ENCODE peak calls at places on chromosomes 7 and 10, in seven cellular contexts. One of them, this sample, is unnamed.

GRCh38 chr10:107618461-107619093 is 454.1 kb upstream of the SORCS1 start:
- DNase-seq in endothelial cell of umbilical vein: no peak
- DNase-seq in aorta: no peak
- DNase-seq in transverse colon: no peak
- DNase-seq in pancreas: no peak
- DNase-seq in cardiac muscle cell: no peak
- DNase-seq in uterus: no peak
- DNase-seq in this sample: no peak

GRCh38 chr7:151851160-151851751 is 25.7 kb downstream of the PRKAG2 start:
- DNase-seq in uterus: no peak
- DNase-seq in aorta: peak; percentile 73
- DNase-seq in transverse colon: no peak
- DNase-seq in cardiac muscle cell: no peak
- DNase-seq in endothelial cell of umbilical vein: no peak
- DNase-seq in pancreas: peak; percentile 48
- DNase-seq in this sample: no peak

GRCh38 chr10:77631241-77631640 is 6.4 kb downstream of the KCNMA1 start:
- DNase-seq in cardiac muscle cell: no peak
- DNase-seq in endothelial cell of umbilical vein: no peak
- DNase-seq in transverse colon: no peak
- DNase-seq in uterus: no peak
- DNase-seq in pancreas: no peak
- DNase-seq in aorta: peak; percentile 77
- DNase-seq in this sample: no peak

GRCh38 chr10:102597131-102597891 is 47.0 kb upstream of the TRIM8 start:
- DNase-seq in transverse colon: no peak
- DNase-seq in endothelial cell of umbilical vein: peak; percentile 53
- DNase-seq in aorta: no peak
- DNase-seq in pancreas: no peak
- DNase-seq in uterus: no peak
- DNase-seq in cardiac muscle cell: no peak
- DNase-seq in this sample: no peak

GRCh38 chr7:127365164-127365956 is 27.1 kb downstream of the ZNF800 start:
- DNase-seq in aorta: no peak
- DNase-seq in cardiac muscle cell: no peak
- DNase-seq in endothelial cell of umbilical vein: no peak
- DNase-seq in transverse colon: no peak
- DNase-seq in uterus: no peak
- DNase-seq in pancreas: no peak
- DNase-seq in this sample: no peak

GRCh38 chr10:29470355-29470705 is 164.4 kb downstream of the SVIL start:
- DNase-seq in uterus: no peak
- DNase-seq in pancreas: peak; percentile 70
- DNase-seq in aorta: no peak
- DNase-seq in cardiac muscle cell: no peak
- DNase-seq in transverse colon: no peak
- DNase-seq in endothelial cell of umbilical vein: no peak
- DNase-seq in this sample: no peak

GRCh38 chr7:123939784-123940183 is 14.7 kb downstream of the SPAM1 start:
- DNase-seq in transverse colon: no peak
- DNase-seq in pancreas: no peak
- DNase-seq in aorta: no peak
- DNase-seq in cardiac muscle cell: no peak
- DNase-seq in endothelial cell of umbilical vein: no peak
- DNase-seq in uterus: no peak
- DNase-seq in this sample: no peak

GRCh38 chr10:51397695-51398094 is 301.7 kb downstream of the CSTF2T start:
- DNase-seq in pancreas: no peak
- DNase-seq in aorta: peak; percentile 80
- DNase-seq in endothelial cell of umbilical vein: peak; percentile 96
- DNase-seq in transverse colon: peak; percentile 78
- DNase-seq in uterus: peak; percentile 58
- DNase-seq in cardiac muscle cell: peak; percentile 74
- DNase-seq in this sample: no peak

GRCh38 chr10:77156406-77156879 is 481.2 kb downstream of the KCNMA1 start:
- DNase-seq in cardiac muscle cell: peak; percentile 67
- DNase-seq in transverse colon: peak; percentile 47
- DNase-seq in aorta: no peak
- DNase-seq in pancreas: no peak
- DNase-seq in uterus: peak; percentile 40
- DNase-seq in endothelial cell of umbilical vein: peak; percentile 83
- DNase-seq in this sample: no peak

GRCh38 chr7:151769189-151769821 is 107.6 kb downstream of the PRKAG2 start:
- DNase-seq in cardiac muscle cell: no peak
- DNase-seq in aorta: peak; percentile 53
- DNase-seq in endothelial cell of umbilical vein: no peak
- DNase-seq in uterus: no peak
- DNase-seq in pancreas: no peak
- DNase-seq in transverse colon: no peak
- DNase-seq in this sample: peak; percentile 45

GRCh38 chr7:118803-119376 is 73.5 kb upstream of the FAM20C start:
- DNase-seq in transverse colon: no peak
- DNase-seq in aorta: no peak
- DNase-seq in endothelial cell of umbilical vein: no peak
- DNase-seq in cardiac muscle cell: no peak
- DNase-seq in pancreas: no peak
- DNase-seq in uterus: no peak
- DNase-seq in this sample: no peak

GRCh38 chr7:84100866-84101265 is 93.7 kb downstream of the SEMA3A start:
- DNase-seq in transverse colon: no peak
- DNase-seq in pancreas: no peak
- DNase-seq in aorta: no peak
- DNase-seq in uterus: no peak
- DNase-seq in endothelial cell of umbilical vein: peak; percentile 38
- DNase-seq in cardiac muscle cell: peak; percentile 44
- DNase-seq in this sample: no peak

GRCh38 chr7:143279186-143280098 is 5.3 kb upstream of the TMEM139 start:
- DNase-seq in pancreas: no peak
- DNase-seq in aorta: no peak
- DNase-seq in cardiac muscle cell: peak; percentile 93
- DNase-seq in endothelial cell of umbilical vein: peak; percentile 83
- DNase-seq in transverse colon: no peak
- DNase-seq in uterus: no peak
- DNase-seq in this sample: no peak

GRCh38 chr7:84492565-84493034 is 298.0 kb upstream of the SEMA3A start:
- DNase-seq in transverse colon: no peak
- DNase-seq in cardiac muscle cell: no peak
- DNase-seq in pancreas: no peak
- DNase-seq in aorta: no peak
- DNase-seq in uterus: no peak
- DNase-seq in endothelial cell of umbilical vein: no peak
- DNase-seq in this sample: no peak

GRCh38 chr7:157559596-157560257 is 222.9 kb downstream of the DNAJB6 start:
- DNase-seq in cardiac muscle cell: no peak
- DNase-seq in aorta: peak; percentile 61
- DNase-seq in uterus: no peak
- DNase-seq in transverse colon: no peak
- DNase-seq in endothelial cell of umbilical vein: no peak
- DNase-seq in pancreas: peak; percentile 65
- DNase-seq in this sample: no peak

GRCh38 chr7:151143261-151144015 is 24.1 kb downstream of the GBX1 start:
- DNase-seq in pancreas: no peak
- DNase-seq in transverse colon: peak; percentile 4
- DNase-seq in cardiac muscle cell: peak; percentile 37
- DNase-seq in aorta: peak; percentile 59
- DNase-seq in endothelial cell of umbilical vein: no peak
- DNase-seq in uterus: peak; percentile 14
- DNase-seq in this sample: no peak

GRCh38 chr7:157668884-157669767 is 332.3 kb downstream of the DNAJB6 start:
- DNase-seq in uterus: no peak
- DNase-seq in pancreas: no peak
- DNase-seq in endothelial cell of umbilical vein: no peak
- DNase-seq in aorta: no peak
- DNase-seq in transverse colon: no peak
- DNase-seq in cardiac muscle cell: no peak
- DNase-seq in this sample: no peak

GRCh38 chr10:77793831-77794230 is 132.7 kb downstream of the DLG5 start:
- DNase-seq in aorta: peak; percentile 62
- DNase-seq in transverse colon: no peak
- DNase-seq in cardiac muscle cell: no peak
- DNase-seq in pancreas: no peak
- DNase-seq in uterus: no peak
- DNase-seq in endothelial cell of umbilical vein: no peak
- DNase-seq in this sample: no peak

GRCh38 chr7:129642871-129643515 is 31.5 kb downstream of the NRF1 start:
- DNase-seq in pancreas: no peak
- DNase-seq in uterus: no peak
- DNase-seq in endothelial cell of umbilical vein: no peak
- DNase-seq in aorta: no peak
- DNase-seq in cardiac muscle cell: peak; percentile 8
- DNase-seq in transverse colon: no peak
- DNase-seq in this sample: no peak

GRCh38 chr10:126080879-126081331 is 184.5 kb downstream of the FANK1 start:
- DNase-seq in cardiac muscle cell: peak; percentile 68
- DNase-seq in uterus: no peak
- DNase-seq in pancreas: no peak
- DNase-seq in endothelial cell of umbilical vein: peak; percentile 83
- DNase-seq in aorta: no peak
- DNase-seq in transverse colon: no peak
- DNase-seq in this sample: no peak

GRCh38 chr10:71434760-71435394 is 38.2 kb downstream of the CDH23 start:
- DNase-seq in aorta: peak; percentile 40
- DNase-seq in transverse colon: no peak
- DNase-seq in endothelial cell of umbilical vein: no peak
- DNase-seq in pancreas: no peak
- DNase-seq in cardiac muscle cell: no peak
- DNase-seq in uterus: no peak
- DNase-seq in this sample: no peak

DNA sequence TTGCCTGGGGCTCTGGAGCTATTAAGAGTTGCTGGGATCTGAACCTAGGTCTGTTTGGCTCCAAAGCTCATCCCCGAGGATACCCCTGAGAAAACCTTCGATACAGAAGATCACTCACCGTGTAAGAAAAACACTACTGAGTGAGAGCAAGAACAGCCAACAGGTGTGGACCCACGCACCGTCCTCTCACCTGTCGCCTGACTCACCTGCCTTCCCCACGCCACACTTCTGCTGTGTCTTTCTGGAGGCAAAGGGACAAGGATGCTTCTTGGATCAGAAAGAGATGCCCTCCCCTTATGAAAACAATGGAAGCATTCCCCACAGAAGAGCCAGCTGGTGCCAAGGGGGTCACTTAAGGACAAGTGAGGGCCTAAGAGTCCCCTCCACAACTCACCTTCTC is 46.7 kb downstream of the COL13A1 start:
- DNase-seq in cardiac muscle cell: no peak
- DNase-seq in pancreas: no peak
- DNase-seq in uterus: no peak
- DNase-seq in transverse colon: no peak
- DNase-seq in endothelial cell of umbilical vein: no peak
- DNase-seq in aorta: no peak
- DNase-seq in this sample: no peak
- H3K27me3 ChIP-seq in cardiac muscle cell: no peaks in the 10 kb centered on the region
- H3K27me3 ChIP-seq in pancreas: no peaks in the 10 kb centered on the region
- H3K27me3 ChIP-seq in uterus: no peaks in the 10 kb centered on the region
- H3K27me3 ChIP-seq in transverse colon: no peaks in the 10 kb centered on the region
- H3K27me3 ChIP-seq in endothelial cell of umbilical vein: no peaks in the 10 kb centered on the region
- H3K27me3 ChIP-seq in aorta: no peaks in the 10 kb centered on the region
- H3K27me3 ChIP-seq in this sample: no peaks in the 10 kb centered on the region

DNA sequence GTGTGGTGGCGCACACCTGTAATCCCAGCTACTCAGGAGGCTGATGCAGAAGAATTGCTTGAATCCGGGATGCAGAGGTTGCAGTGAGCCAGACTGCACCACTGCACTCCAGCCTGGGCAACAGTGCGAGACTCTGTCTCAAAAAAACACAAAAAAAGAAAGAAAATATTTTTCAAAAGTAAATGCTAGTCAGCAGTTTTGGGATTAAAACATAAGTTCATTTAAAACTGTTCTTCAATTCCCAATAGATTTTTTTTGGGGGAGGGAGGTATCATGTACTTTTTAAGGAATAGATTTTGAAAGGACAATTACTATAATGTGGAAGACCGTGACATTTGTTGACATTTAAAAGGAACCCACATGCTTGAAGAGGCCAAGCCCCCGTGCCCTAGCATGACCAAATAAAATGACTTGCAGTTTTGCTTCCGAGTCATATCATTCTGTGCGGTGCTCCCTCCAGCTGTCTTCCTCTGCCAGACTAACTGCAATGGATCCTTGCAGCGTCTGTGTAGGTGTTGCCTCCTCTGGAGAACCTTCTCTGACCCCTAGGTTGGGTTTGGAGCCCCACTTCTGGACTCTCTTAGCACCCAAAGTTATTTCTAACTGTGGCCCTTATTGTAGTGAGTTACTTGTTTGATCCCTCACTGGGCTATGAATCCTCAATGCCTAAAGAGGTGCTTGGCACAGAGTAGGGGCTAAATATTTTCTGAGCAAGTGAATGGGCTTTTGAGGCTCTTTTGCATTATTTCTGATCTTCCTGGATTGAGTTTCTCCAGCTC is 17.4 kb upstream of the HPS1 start:
- DNase-seq in aorta: no peak
- DNase-seq in pancreas: no peak
- DNase-seq in uterus: no peak
- DNase-seq in endothelial cell of umbilical vein: no peak
- DNase-seq in transverse colon: no peak
- DNase-seq in cardiac muscle cell: no peak
- DNase-seq in this sample: no peak
- H3K27me3 ChIP-seq in aorta: no peaks in the 10 kb centered on the region
- H3K27me3 ChIP-seq in pancreas: no peaks in the 10 kb centered on the region
- H3K27me3 ChIP-seq in uterus: no peaks in the 10 kb centered on the region
- H3K27me3 ChIP-seq in endothelial cell of umbilical vein: no peaks in the 10 kb centered on the region
- H3K27me3 ChIP-seq in transverse colon: no peaks in the 10 kb centered on the region
- H3K27me3 ChIP-seq in cardiac muscle cell: no peaks in the 10 kb centered on the region
- H3K27me3 ChIP-seq in this sample: no peaks in the 10 kb centered on the region

GRCh38 chr10:111126073-111126472 is 49.2 kb downstream of the ADRA2A start:
- DNase-seq in uterus: no peak
- DNase-seq in cardiac muscle cell: no peak
- DNase-seq in endothelial cell of umbilical vein: no peak
- DNase-seq in aorta: no peak
- DNase-seq in pancreas: no peak
- DNase-seq in transverse colon: no peak
- DNase-seq in this sample: no peak
- H3K27me3 ChIP-seq in uterus: no peaks in the 10 kb centered on the region
- H3K27me3 ChIP-seq in cardiac muscle cell: no peaks in the 10 kb centered on the region
- H3K27me3 ChIP-seq in endothelial cell of umbilical vein: no peaks in the 10 kb centered on the region
- H3K27me3 ChIP-seq in aorta: no peaks in the 10 kb centered on the region
- H3K27me3 ChIP-seq in pancreas: no peaks in the 10 kb centered on the region
- H3K27me3 ChIP-seq in transverse colon: no peaks in the 10 kb centered on the region
- H3K27me3 ChIP-seq in this sample: no peaks in the 10 kb centered on the region

GRCh38 chr10:8045728-8046494 is 8.6 kb upstream of the GATA3 start:
- DNase-seq in aorta: peak; percentile 68
- DNase-seq in transverse colon: no peak
- DNase-seq in cardiac muscle cell: no peak
- DNase-seq in pancreas: no peak
- DNase-seq in endothelial cell of umbilical vein: peak; percentile 52
- DNase-seq in uterus: no peak
- DNase-seq in this sample: no peak

GRCh38 chr10:8042864-8043568 is 11.5 kb upstream of the GATA3 start:
- DNase-seq in aorta: peak; percentile 65
- DNase-seq in transverse colon: no peak
- DNase-seq in uterus: no peak
- DNase-seq in endothelial cell of umbilical vein: peak; percentile 15
- DNase-seq in pancreas: no peak
- DNase-seq in cardiac muscle cell: no peak
- DNase-seq in this sample: no peak

GRCh38 chr10:8043569-8044306 is 10.8 kb upstream of the GATA3 start:
- DNase-seq in cardiac muscle cell: no peak
- DNase-seq in endothelial cell of umbilical vein: peak; percentile 16
- DNase-seq in pancreas: no peak
- DNase-seq in transverse colon: no peak
- DNase-seq in uterus: no peak
- DNase-seq in aorta: peak; percentile 63
- DNase-seq in this sample: no peak

GRCh38 chr10:8044331-8044907 is 10.1 kb upstream of the GATA3 start:
- DNase-seq in cardiac muscle cell: no peak
- DNase-seq in aorta: peak; percentile 10
- DNase-seq in pancreas: no peak
- DNase-seq in transverse colon: no peak
- DNase-seq in uterus: no peak
- DNase-seq in endothelial cell of umbilical vein: peak; percentile 20
- DNase-seq in this sample: no peak

GRCh38 chr10:8044908-8045727 is 9.4 kb upstream of the GATA3 start:
- DNase-seq in transverse colon: no peak
- DNase-seq in pancreas: no peak
- DNase-seq in aorta: peak; percentile 67
- DNase-seq in cardiac muscle cell: no peak
- DNase-seq in uterus: no peak
- DNase-seq in endothelial cell of umbilical vein: peak; percentile 59
- DNase-seq in this sample: no peak
- H3K27me3 ChIP-seq in transverse colon: peaks cover 100% of the 10 kb centered on the region
- H3K27me3 ChIP-seq in pancreas: peaks cover 18% of the 10 kb centered on the region
- H3K27me3 ChIP-seq in aorta: no peaks in the 10 kb centered on the region
- H3K27me3 ChIP-seq in cardiac muscle cell: peaks cover 100% of the 10 kb centered on the region
- H3K27me3 ChIP-seq in uterus: peaks cover 89% of the 10 kb centered on the region
- H3K27me3 ChIP-seq in endothelial cell of umbilical vein: peaks cover 4% of the 10 kb centered on the region
- H3K27me3 ChIP-seq in this sample: peaks cover 87% of the 10 kb centered on the region